ENCODE peak calls at places on chromosome 21, in nine cellular contexts. Q is stimulated activated CD4-positive, alpha-beta T cell treated with anti-CD3 and anti-CD28 coated beads, TNF-alpha, amount 100 ng/mL, for 24 hours; Z is CMK; C is nucleus accumbens; G is Caki2; L is GM04503; H is activated CD8-positive, alpha-beta memory T cell treated with anti-CD3 and anti-CD28 coated beads for 1 hour; I is SW480; X is nephron progenitor cell. W is an unnamed sample.
A peak's percentile ranks its signal among the peaks of the same experiment; 100 is the strongest.

GRCh38 chr21:35024475-35024874 is 24.6 kb downstream of the RUNX1 start:
- DNase-seq in Q (no peak), Z (no peak), C (no peak), G (no peak), L (no peak), H (no peak), I (no peak), X (no peak), W (no peak)

GRCh38 chr21:42027804-42028753 is 17.9 kb upstream of the ZBTB21 start:
- DNase-seq in Q (no peak), Z (no peak), C (no peak), G (no peak), L (no peak), H (no peak), I (no peak), X (no peak), W (no peak)

GRCh38 chr21:45804809-45805313 is 161.3 kb downstream of the PCBP3 start:
- DNase-seq in Q (no peak), Z (no peak), C (no peak), G (no peak), L (no peak), H (no peak), I (no peak), X (no peak), W (no peak)

GRCh38 chr21:44845418-44846200 is 27.7 kb upstream of the SUMO3 start:
- DNase-seq in Q (peak; percentile 77), Z (peak; percentile 97), C (no peak), G (peak; percentile 68), L (no peak), H (no peak), I (peak; percentile 89), X (peak; percentile 81), W (peak; percentile 97)

GRCh38 chr21:42568377-42568776 is 54.7 kb downstream of the SLC37A1 start:
- DNase-seq in Q (no peak), Z (no peak), C (no peak), G (no peak), L (no peak), H (no peak), I (no peak), X (no peak), W (no peak)

GRCh38 chr21:43720539-43721224 is 1.8 kb downstream of the PDXK start:
- DNase-seq in Q (no peak), Z (no peak), C (no peak), G (no peak), L (no peak), H (no peak), I (no peak), X (no peak), W (no peak)

GRCh38 chr21:38925923-38926322 is 120.2 kb downstream of the ETS2 start:
- DNase-seq in Q (no peak), Z (peak; percentile 43), C (no peak), G (no peak), L (peak; percentile 66), H (no peak), I (peak; percentile 51), X (no peak), W (no peak)

GRCh38 chr21:37855568-37856391 is 60.5 kb downstream of the KCNJ6 start:
- DNase-seq in Q (no peak), Z (no peak), C (no peak), G (no peak), L (peak; percentile 69), H (no peak), I (no peak), X (no peak), W (no peak)

GRCh38 chr21:46159841-46160562 is 4.6 kb upstream of the FTCD start:
- DNase-seq in Q (no peak), Z (no peak), C (no peak), G (no peak), L (no peak), H (no peak), I (no peak), X (no peak), W (no peak)

GRCh38 chr21:17560377-17560776 is 47.5 kb downstream of the CXADR start:
- DNase-seq in Q (no peak), Z (no peak), C (no peak), G (no peak), L (no peak), H (no peak), I (no peak), X (no peak), W (no peak)

GRCh38 chr21:32914424-32915070 is 111.2 kb upstream of the OLIG2 start:
- DNase-seq in Q (no peak), Z (no peak), C (no peak), G (no peak), L (no peak), H (no peak), I (no peak), X (no peak), W (no peak)